ENCODE peak calls at places on chromosomes 1 and 21, in four cellular contexts. Z is A549, A is K562, T is IMR-90. L is an unnamed sample.

GRCh38 chr21:17513214-17514123 is 626 bp downstream of the CXADR start:
- DNase-seq in T (no peak), A (no peak), Z (peak; percentile 21), L (no peak)

GRCh38 chr21:16633851-16634521 is 878.9 kb upstream of the CXADR start:
- DNase-seq in Z (no peak), T (no peak), A (no peak), L (no peak)

GRCh38 chr1:224799083-224799482 is 130.4 kb upstream of the DNAH14 start:
- DNase-seq in Z (no peak), A (no peak), T (no peak), L (no peak)

GRCh38 chr1:109229531-109230127 is 15.9 kb downstream of the SARS1 start:
- DNase-seq in T (no peak), Z (no peak), A (no peak), L (no peak)

GRCh38 chr1:1340185-1340584 is 9.0 kb downstream of the DVL1 start:
- DNase-seq in T (no peak), A (no peak), Z (no peak), L (no peak)

GRCh38 chr1:31782766-31783410 is 18.7 kb upstream of the ADGRB2 start:
- DNase-seq in A (no peak), T (no peak), Z (no peak), L (no peak)

GRCh38 chr21:45643021-45643980 is at the start of gene PCBP3:
- DNase-seq in Z (peak; percentile 93), A (peak; percentile 98), T (peak; percentile 89), L (peak; percentile 61)

GRCh38 chr1:1072299-1072848 is 1.7 kb downstream of the RNF223 start:
- DNase-seq in A (no peak), Z (no peak), T (no peak), L (no peak)

GRCh38 chr1:155010211-155010918 is 7.8 kb downstream of the ZBTB7B start:
- DNase-seq in Z (no peak), T (no peak), A (no peak), L (no peak)

GRCh38 chr1:170204121-170204520 is 58.4 kb downstream of the NTMT2 start:
- DNase-seq in T (no peak), Z (no peak), A (no peak), L (no peak)

GRCh38 chr1:66916320-66916719 is 8.3 kb downstream of the DNAI4 start:
- DNase-seq in A (peak; percentile 36), Z (no peak), T (no peak), L (no peak)

GRCh38 chr1:87344231-87344630 is 15.6 kb downstream of the LMO4 start:
- DNase-seq in Z (no peak), T (no peak), A (no peak), L (no peak)

GRCh38 chr1:109386054-109386717 is 11.5 kb downstream of the SORT1 start:
- DNase-seq in Z (no peak), A (no peak), T (no peak), L (no peak)

GRCh38 chr1:5718716-5719632 is 273.3 kb downstream of the NPHP4 start:
- DNase-seq in Z (no peak), A (no peak), T (no peak), L (no peak)

GRCh38 chr1:245587435-245588105 is 432.8 kb downstream of the KIF26B start:
- DNase-seq in Z (no peak), A (no peak), T (no peak), L (no peak)

GRCh38 chr1:193558491-193559028 is 372.1 kb upstream of the B3GALT2 start:
- DNase-seq in Z (peak; percentile 60), T (peak; percentile 91), A (no peak), L (peak; percentile 61)

GRCh38 chr1:247347395-247348222 is 15.9 kb upstream of the ZNF496 start:
- DNase-seq in A (peak; percentile 39), Z (no peak), T (no peak), L (no peak)

GRCh38 chr21:26148834-26149354 is 21.7 kb downstream of the APP start:
- DNase-seq in T (peak; percentile 69), Z (no peak), A (no peak), L (no peak)

GRCh38 chr1:95668165-95668564 is 434.2 kb downstream of the RWDD3 start:
- DNase-seq in Z (no peak), A (no peak), T (no peak), L (no peak)

GRCh38 chr1:22024485-22025367 is 23.3 kb downstream of the CELA3A start:
- DNase-seq in Z (peak; percentile 73), A (peak; percentile 70), T (peak; percentile 81), L (peak; percentile 54)

GRCh38 chr1:107622975-107623374 is 342.0 kb downstream of the VAV3 start:
- DNase-seq in T (peak; percentile 23), Z (no peak), A (no peak), L (no peak)

GRCh38 chr1:222654849-222655248 is 37.0 kb downstream of the MIA3 start:
- DNase-seq in Z (no peak), T (no peak), A (no peak), L (no peak)
- TF ChIP-seq CEBPB in Z (no peak), T (no peak), A (no peak), L (no peak)

GRCh38 chr1:3531928-3532327 is 77.5 kb downstream of the ARHGEF16 start:
- DNase-seq in A (no peak), Z (no peak), T (no peak), L (no peak)
- TF ChIP-seq CEBPB in A (no peak), Z (no peak), T (no peak), L (no peak)

DNA sequence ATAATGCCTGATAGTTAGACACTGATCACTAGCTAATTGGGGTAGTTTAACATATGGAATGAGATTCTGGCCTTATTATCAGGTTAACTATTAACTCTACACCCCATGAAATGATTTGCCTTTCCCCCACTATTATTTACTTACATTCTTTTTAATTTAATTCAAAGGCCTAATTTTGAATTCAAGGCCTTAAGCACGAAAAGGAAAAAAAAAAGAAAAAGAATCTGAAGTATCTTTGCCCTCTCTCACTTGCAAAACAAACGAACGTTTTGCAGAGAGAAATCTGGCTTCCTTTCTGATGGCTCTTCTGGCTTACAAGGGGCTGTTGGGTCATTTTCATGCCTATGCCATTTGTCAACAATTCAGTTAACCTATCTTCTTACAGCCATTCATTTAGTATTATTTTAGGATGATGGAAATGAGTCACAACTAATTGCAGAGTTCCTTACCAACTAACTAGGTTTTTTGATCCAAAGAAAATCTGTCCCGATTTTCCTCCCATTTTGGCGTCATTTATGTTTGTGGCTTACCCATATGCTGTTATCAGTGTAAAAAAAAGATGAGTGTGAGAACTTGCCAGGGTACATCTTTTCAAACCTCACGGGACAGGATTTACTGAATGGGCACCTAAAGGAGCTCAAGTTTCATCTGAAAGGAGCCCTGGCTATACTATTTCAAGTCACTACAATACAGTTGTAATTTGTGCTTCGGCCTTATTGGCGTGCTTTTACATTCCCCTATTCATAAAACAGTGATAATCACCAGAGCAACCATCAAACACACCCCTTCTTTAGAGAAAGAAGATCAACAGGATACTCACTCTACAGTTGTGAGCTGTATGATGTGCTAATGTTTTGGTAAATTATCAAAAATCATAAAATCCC is 1.9 kb upstream of the ERRFI1 start:
- DNase-seq in A (no peak), Z (peak; percentile 73), T (peak; percentile 92), L (no peak)
- TF ChIP-seq CEBPB in A (no peak), Z (no peak), T (peak; percentile 87), L (no peak)

DNA sequence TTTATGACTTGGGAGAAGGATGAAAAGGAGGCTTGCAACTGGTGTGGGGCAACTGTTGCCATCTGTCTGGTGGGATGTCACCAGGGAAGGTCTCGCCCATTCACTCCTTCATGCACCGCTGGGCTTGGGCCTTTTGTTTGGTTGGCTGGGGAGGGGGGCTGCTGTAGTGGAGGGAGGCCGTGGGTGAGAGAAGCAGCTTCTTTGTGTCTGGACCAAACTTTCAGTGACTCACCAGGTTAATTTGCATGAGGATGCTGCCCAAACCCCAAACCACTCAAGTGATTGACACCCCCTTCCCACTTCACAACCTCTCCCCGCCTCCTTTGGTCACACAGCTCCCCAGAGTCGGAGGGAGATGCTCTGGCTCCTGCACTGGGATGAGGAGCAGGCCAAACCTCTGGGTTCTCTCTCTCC is 19.7 kb downstream of the BTG2 start:
- DNase-seq in A (no peak), T (no peak), Z (no peak), L (no peak)
- TF ChIP-seq CEBPB in A (no peak), T (no peak), Z (no peak), L (no peak)

DNA sequence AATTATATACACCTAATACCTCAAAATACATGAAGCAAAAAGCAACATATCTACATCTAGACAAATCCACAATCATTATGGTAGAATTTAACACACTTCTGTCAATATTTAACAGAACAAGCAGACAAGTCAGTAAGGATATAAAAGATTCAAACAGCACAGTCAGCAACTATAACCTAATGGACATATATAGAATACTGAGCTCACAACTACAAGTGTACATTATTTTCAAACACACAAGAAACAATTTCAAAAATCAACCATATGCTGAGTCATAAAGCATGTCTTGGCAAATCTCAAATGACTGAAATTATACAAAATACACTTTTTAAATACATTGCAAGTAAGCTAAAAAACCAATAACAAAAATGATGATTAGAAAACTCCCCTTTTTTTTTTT is 178.0 kb downstream of the TOMM20 start:
- DNase-seq in T (peak; percentile 41), A (no peak), Z (no peak), L (no peak)
- TF ChIP-seq CEBPB in T (no peak), A (no peak), Z (no peak), L (no peak)

DNA sequence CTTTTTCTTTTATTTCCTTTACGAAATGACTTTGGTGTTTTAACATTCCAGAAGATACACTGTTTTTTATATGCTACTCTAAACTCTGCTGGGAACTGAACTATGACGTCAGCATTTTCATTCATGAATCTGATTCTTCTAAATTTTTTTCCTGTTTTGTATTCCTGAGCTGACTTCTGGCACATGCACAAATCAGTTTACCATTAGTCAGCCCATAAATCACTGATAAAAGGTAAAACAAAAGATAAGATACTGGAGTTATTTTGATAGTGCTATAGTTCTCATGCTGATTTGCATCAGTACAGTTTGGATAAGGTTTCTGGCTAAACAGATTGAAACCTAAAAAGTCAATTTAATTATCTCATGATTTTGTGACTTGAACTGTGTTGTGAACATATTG is 10.4 kb downstream of the CAMTA1 start:
- DNase-seq in T (peak; percentile 97), A (no peak), Z (peak; percentile 58), L (no peak)
- TF ChIP-seq CEBPB in T (no peak), A (no peak), Z (no peak), L (no peak)

GRCh38 chr1:218347316-218347712 is 2.2 kb downstream of the TGFB2 start:
- DNase-seq in Z (peak; percentile 64), T (peak; percentile 30), A (no peak), L (no peak)

GRCh38 chr1:218345673-218346390 is 696 bp downstream of the TGFB2 start:
- DNase-seq in Z (peak; percentile 83), A (peak; percentile 55), T (peak; percentile 70), L (no peak)

GRCh38 chr1:218346391-218347204 is 1.5 kb downstream of the TGFB2 start:
- DNase-seq in T (peak; percentile 37), A (no peak), Z (no peak), L (no peak)

GRCh38 chr1:218347713-218348627 is 2.8 kb downstream of the TGFB2 start:
- DNase-seq in T (peak; percentile 70), Z (peak; percentile 84), A (no peak), L (no peak)

GRCh38 chr1:218344814-218345672 is at the start of gene TGFB2:
- DNase-seq in A (peak; percentile 55), Z (peak; percentile 92), T (peak; percentile 85), L (no peak)
- TF ChIP-seq CEBPB in A (peak; percentile 24), Z (peak; percentile 49), T (no peak), L (no peak)

DNA sequence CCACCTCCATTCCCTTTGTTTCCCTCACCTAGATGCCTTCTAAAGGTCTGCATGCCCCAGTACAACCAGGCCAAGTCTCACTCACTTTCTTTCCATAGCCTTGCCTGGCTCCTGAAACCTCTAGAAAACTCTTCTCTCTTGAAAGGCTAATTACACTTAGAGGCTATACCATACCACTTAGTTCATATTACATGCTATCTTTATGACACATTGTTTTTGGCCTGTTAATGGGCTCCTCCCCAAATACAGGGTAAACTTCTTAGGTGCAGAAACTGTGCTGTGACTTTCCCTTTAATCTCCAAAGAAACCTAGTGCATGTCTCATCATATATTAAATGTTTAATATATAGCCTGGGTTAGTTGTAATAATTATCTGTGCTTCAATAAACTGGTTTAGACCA is 56.6 kb upstream of the C1orf105 start:
- DNase-seq in Z (no peak), A (no peak), T (no peak), L (no peak)
- TF ChIP-seq CEBPB in Z (no peak), A (no peak), T (no peak), L (no peak)